ENCODE peak calls at places on chromosomes 7 and 10, in six cellular contexts. One of them, this sample, is unnamed.
A peak's percentile ranks its signal among the peaks of the same experiment; 100 is the strongest.

GRCh38 chr7:73470208-73470607 is 36.6 kb downstream of the FZD9 start:
- DNase-seq in astrocyte: no peak
- DNase-seq in upper lobe of right lung: no peak
- DNase-seq in DND-41: no peak
- DNase-seq in SK-N-SH: no peak
- DNase-seq in breast epithelium: no peak
- DNase-seq in this sample: no peak

GRCh38 chr7:81672872-81673271 is 97.0 kb downstream of the HGF start:
- DNase-seq in upper lobe of right lung: no peak
- DNase-seq in DND-41: no peak
- DNase-seq in astrocyte: no peak
- DNase-seq in breast epithelium: no peak
- DNase-seq in SK-N-SH: no peak
- DNase-seq in this sample: no peak

GRCh38 chr7:28381466-28381865 is 30.9 kb upstream of the CREB5 start:
- DNase-seq in SK-N-SH: no peak
- DNase-seq in upper lobe of right lung: no peak
- DNase-seq in astrocyte: peak; percentile 35
- DNase-seq in breast epithelium: no peak
- DNase-seq in DND-41: no peak
- DNase-seq in this sample: no peak

GRCh38 chr7:138433583-138434437 is 26.2 kb upstream of the TRIM24 start:
- DNase-seq in DND-41: no peak
- DNase-seq in SK-N-SH: no peak
- DNase-seq in upper lobe of right lung: no peak
- DNase-seq in breast epithelium: no peak
- DNase-seq in astrocyte: no peak
- DNase-seq in this sample: no peak

GRCh38 chr7:48183370-48183743 is 12.1 kb downstream of the ABCA13 start:
- DNase-seq in astrocyte: peak; percentile 45
- DNase-seq in breast epithelium: no peak
- DNase-seq in SK-N-SH: no peak
- DNase-seq in upper lobe of right lung: no peak
- DNase-seq in DND-41: no peak
- DNase-seq in this sample: no peak

GRCh38 chr10:103814626-103815370 is 40.6 kb downstream of the SH3PXD2A start:
- DNase-seq in astrocyte: no peak
- DNase-seq in upper lobe of right lung: peak; percentile 6
- DNase-seq in SK-N-SH: no peak
- DNase-seq in DND-41: no peak
- DNase-seq in breast epithelium: no peak
- DNase-seq in this sample: no peak

GRCh38 chr7:69670701-69671100 is 72.4 kb downstream of the AUTS2 start:
- DNase-seq in breast epithelium: no peak
- DNase-seq in astrocyte: peak; percentile 83
- DNase-seq in DND-41: no peak
- DNase-seq in upper lobe of right lung: no peak
- DNase-seq in SK-N-SH: no peak
- DNase-seq in this sample: no peak

GRCh38 chr7:18906901-18907300 is 210.5 kb downstream of the TWIST1 start:
- DNase-seq in astrocyte: no peak
- DNase-seq in upper lobe of right lung: no peak
- DNase-seq in SK-N-SH: no peak
- DNase-seq in DND-41: no peak
- DNase-seq in breast epithelium: no peak
- DNase-seq in this sample: no peak

GRCh38 chr7:7220821-7221220 is 38.5 kb downstream of the C1GALT1 start:
- DNase-seq in breast epithelium: no peak
- DNase-seq in upper lobe of right lung: no peak
- DNase-seq in SK-N-SH: no peak
- DNase-seq in DND-41: no peak
- DNase-seq in astrocyte: no peak
- DNase-seq in this sample: no peak

GRCh38 chr10:63718006-63718405 is 196.8 kb downstream of the REEP3 start:
- DNase-seq in astrocyte: no peak
- DNase-seq in DND-41: no peak
- DNase-seq in breast epithelium: no peak
- DNase-seq in upper lobe of right lung: no peak
- DNase-seq in SK-N-SH: no peak
- DNase-seq in this sample: no peak

GRCh38 chr7:109387530-109387929 is 817.9 kb downstream of the DNAJB9 start:
- DNase-seq in astrocyte: no peak
- DNase-seq in DND-41: no peak
- DNase-seq in breast epithelium: no peak
- DNase-seq in upper lobe of right lung: peak; percentile 49
- DNase-seq in SK-N-SH: peak; percentile 7
- DNase-seq in this sample: no peak

GRCh38 chr10:5551531-5552375 is 27.0 kb downstream of the CALML3 start:
- DNase-seq in breast epithelium: peak; percentile 57
- DNase-seq in DND-41: no peak
- DNase-seq in upper lobe of right lung: peak; percentile 66
- DNase-seq in astrocyte: peak; percentile 72
- DNase-seq in SK-N-SH: no peak
- DNase-seq in this sample: peak; percentile 65

GRCh38 chr10:47438857-47439474 is 44.9 kb downstream of the ANXA8 start:
- DNase-seq in astrocyte: peak; percentile 62
- DNase-seq in SK-N-SH: peak; percentile 37
- DNase-seq in upper lobe of right lung: peak; percentile 45
- DNase-seq in DND-41: no peak
- DNase-seq in breast epithelium: peak; percentile 57
- DNase-seq in this sample: peak; percentile 52

GRCh38 chr7:40506158-40506557 is 371.4 kb downstream of the SUGCT start:
- DNase-seq in DND-41: no peak
- DNase-seq in breast epithelium: no peak
- DNase-seq in upper lobe of right lung: no peak
- DNase-seq in SK-N-SH: peak; percentile 28
- DNase-seq in astrocyte: no peak
- DNase-seq in this sample: no peak

GRCh38 chr7:144027974-144028373 is 20.8 kb upstream of the OR2A5 start:
- DNase-seq in astrocyte: no peak
- DNase-seq in breast epithelium: no peak
- DNase-seq in upper lobe of right lung: no peak
- DNase-seq in DND-41: no peak
- DNase-seq in SK-N-SH: no peak
- DNase-seq in this sample: no peak

GRCh38 chr10:95397747-95398146 is 106.9 kb upstream of the PDLIM1 start:
- DNase-seq in breast epithelium: no peak
- DNase-seq in upper lobe of right lung: no peak
- DNase-seq in SK-N-SH: no peak
- DNase-seq in astrocyte: no peak
- DNase-seq in DND-41: no peak
- DNase-seq in this sample: no peak

GRCh38 chr10:91642831-91643692 is 10.2 kb upstream of the PPP1R3C start:
- DNase-seq in SK-N-SH: no peak
- DNase-seq in breast epithelium: no peak
- DNase-seq in DND-41: no peak
- DNase-seq in astrocyte: peak; percentile 35
- DNase-seq in upper lobe of right lung: no peak
- DNase-seq in this sample: no peak

GRCh38 chr7:45187089-45187945 is 29.7 kb downstream of the RAMP3 start:
- DNase-seq in upper lobe of right lung: peak; percentile 13
- DNase-seq in breast epithelium: peak; percentile 19
- DNase-seq in SK-N-SH: no peak
- DNase-seq in DND-41: no peak
- DNase-seq in astrocyte: no peak
- DNase-seq in this sample: peak; percentile 34

GRCh38 chr10:86688398-86688921 is 20.1 kb downstream of the LDB3 start:
- DNase-seq in upper lobe of right lung: no peak
- DNase-seq in breast epithelium: no peak
- DNase-seq in DND-41: peak; percentile 61
- DNase-seq in astrocyte: peak; percentile 43
- DNase-seq in SK-N-SH: peak; percentile 82
- DNase-seq in this sample: peak; percentile 71

GRCh38 chr10:21976280-21976679 is 27.2 kb downstream of the DNAJC1 start:
- DNase-seq in SK-N-SH: no peak
- DNase-seq in breast epithelium: no peak
- DNase-seq in upper lobe of right lung: no peak
- DNase-seq in astrocyte: no peak
- DNase-seq in DND-41: no peak
- DNase-seq in this sample: no peak

GRCh38 chr10:21969326-21970287 is 33.9 kb downstream of the DNAJC1 start:
- DNase-seq in SK-N-SH: no peak
- DNase-seq in breast epithelium: no peak
- DNase-seq in astrocyte: peak; percentile 37
- DNase-seq in DND-41: no peak
- DNase-seq in upper lobe of right lung: no peak
- DNase-seq in this sample: no peak

GRCh38 chr10:21976739-21977138 is 26.8 kb downstream of the DNAJC1 start:
- DNase-seq in DND-41: no peak
- DNase-seq in astrocyte: no peak
- DNase-seq in breast epithelium: no peak
- DNase-seq in SK-N-SH: no peak
- DNase-seq in upper lobe of right lung: no peak
- DNase-seq in this sample: no peak

GRCh38 chr10:21975378-21975990 is 28.0 kb downstream of the DNAJC1 start:
- DNase-seq in SK-N-SH: peak; percentile 31
- DNase-seq in DND-41: no peak
- DNase-seq in astrocyte: no peak
- DNase-seq in breast epithelium: no peak
- DNase-seq in upper lobe of right lung: no peak
- DNase-seq in this sample: no peak

DNA sequence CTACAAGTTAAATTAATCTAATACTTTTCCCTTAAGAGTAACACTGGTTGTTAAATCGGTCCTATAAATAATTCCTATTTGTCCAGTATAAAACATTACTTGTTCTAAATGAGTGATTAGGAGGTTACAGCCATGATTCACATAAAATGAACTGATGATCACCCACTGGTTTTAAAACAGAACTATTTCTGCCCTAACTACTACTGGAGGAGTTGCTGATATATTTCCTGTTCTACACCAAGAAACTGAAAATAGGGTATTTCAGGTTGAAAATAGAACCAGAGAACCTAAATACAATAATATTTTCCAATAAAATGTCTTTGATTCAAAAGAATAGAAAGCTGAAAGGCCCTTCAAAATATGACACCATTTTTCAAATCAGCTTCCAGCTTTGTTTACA is 30.9 kb downstream of the DNAJC1 start:
- DNase-seq in breast epithelium: no peak
- DNase-seq in DND-41: no peak
- DNase-seq in astrocyte: no peak
- DNase-seq in SK-N-SH: no peak
- DNase-seq in upper lobe of right lung: no peak
- DNase-seq in this sample: no peak
- H3K4me1 ChIP-seq in breast epithelium: no peaks in the 10 kb centered on the region
- H3K4me1 ChIP-seq in DND-41: no peaks in the 10 kb centered on the region
- H3K4me1 ChIP-seq in astrocyte: no peaks in the 10 kb centered on the region
- H3K4me1 ChIP-seq in SK-N-SH: peaks cover 9% of the 10 kb centered on the region
- H3K4me1 ChIP-seq in upper lobe of right lung: peaks cover 16% of the 10 kb centered on the region
- H3K4me1 ChIP-seq in this sample: no peaks in the 10 kb centered on the region

GRCh38 chr10:482848-483247 is 206.6 kb downstream of the DIP2C start:
- DNase-seq in astrocyte: no peak
- DNase-seq in SK-N-SH: no peak
- DNase-seq in upper lobe of right lung: peak; percentile 30
- DNase-seq in DND-41: no peak
- DNase-seq in breast epithelium: no peak
- DNase-seq in this sample: no peak
- H3K27ac ChIP-seq in astrocyte: no peak overlapping the region
- H3K27ac ChIP-seq in SK-N-SH: no peak overlapping the region
- H3K27ac ChIP-seq in upper lobe of right lung: no peak overlapping the region
- H3K27ac ChIP-seq in DND-41: no peak overlapping the region
- H3K27ac ChIP-seq in breast epithelium: no peak overlapping the region
- H3K27ac ChIP-seq in this sample: no peak overlapping the region

DNA sequence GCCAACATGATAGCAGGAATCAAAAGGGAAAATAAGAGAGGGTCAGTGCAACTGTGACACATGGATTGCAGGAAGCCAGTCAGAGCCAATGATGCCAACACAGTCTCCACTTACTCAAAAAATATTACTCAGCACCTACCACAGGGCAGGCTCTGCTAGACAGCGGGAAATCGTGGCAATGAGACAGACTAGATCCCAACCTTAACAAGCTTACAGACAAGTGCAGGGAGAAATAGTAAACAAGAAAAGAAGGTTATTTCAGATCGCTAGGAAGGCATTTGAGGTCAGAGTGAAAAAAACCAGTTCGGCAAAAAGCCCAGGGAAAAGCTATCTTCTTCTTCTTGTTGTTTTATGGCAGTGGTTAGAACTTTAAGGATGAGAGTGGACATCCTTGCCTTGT is 45.2 kb upstream of the NPFFR1 start:
- DNase-seq in DND-41: no peak
- DNase-seq in astrocyte: peak; percentile 13
- DNase-seq in breast epithelium: no peak
- DNase-seq in upper lobe of right lung: no peak
- DNase-seq in SK-N-SH: no peak
- DNase-seq in this sample: no peak
- H3K4me1 ChIP-seq in DND-41: peaks cover 3% of the 10 kb centered on the region
- H3K4me1 ChIP-seq in astrocyte: peaks cover 12% of the 10 kb centered on the region
- H3K4me1 ChIP-seq in breast epithelium: peaks cover 4% of the 10 kb centered on the region
- H3K4me1 ChIP-seq in upper lobe of right lung: peaks cover 17% of the 10 kb centered on the region
- H3K4me1 ChIP-seq in SK-N-SH: peaks cover 42% of the 10 kb centered on the region
- H3K4me1 ChIP-seq in this sample: peaks cover 9% of the 10 kb centered on the region

GRCh38 chr10:101682172-101682825 is 12.7 kb downstream of the FBXW4 start:
- DNase-seq in astrocyte: no peak
- DNase-seq in upper lobe of right lung: no peak
- DNase-seq in breast epithelium: no peak
- DNase-seq in DND-41: no peak
- DNase-seq in SK-N-SH: no peak
- DNase-seq in this sample: no peak
- H3K27ac ChIP-seq in astrocyte: no peak overlapping the region
- H3K27ac ChIP-seq in upper lobe of right lung: no peak overlapping the region
- H3K27ac ChIP-seq in breast epithelium: peak overlapping the region; percentile 18
- H3K27ac ChIP-seq in DND-41: peak overlapping the region; percentile 60
- H3K27ac ChIP-seq in SK-N-SH: no peak overlapping the region
- H3K27ac ChIP-seq in this sample: no peak overlapping the region

DNA sequence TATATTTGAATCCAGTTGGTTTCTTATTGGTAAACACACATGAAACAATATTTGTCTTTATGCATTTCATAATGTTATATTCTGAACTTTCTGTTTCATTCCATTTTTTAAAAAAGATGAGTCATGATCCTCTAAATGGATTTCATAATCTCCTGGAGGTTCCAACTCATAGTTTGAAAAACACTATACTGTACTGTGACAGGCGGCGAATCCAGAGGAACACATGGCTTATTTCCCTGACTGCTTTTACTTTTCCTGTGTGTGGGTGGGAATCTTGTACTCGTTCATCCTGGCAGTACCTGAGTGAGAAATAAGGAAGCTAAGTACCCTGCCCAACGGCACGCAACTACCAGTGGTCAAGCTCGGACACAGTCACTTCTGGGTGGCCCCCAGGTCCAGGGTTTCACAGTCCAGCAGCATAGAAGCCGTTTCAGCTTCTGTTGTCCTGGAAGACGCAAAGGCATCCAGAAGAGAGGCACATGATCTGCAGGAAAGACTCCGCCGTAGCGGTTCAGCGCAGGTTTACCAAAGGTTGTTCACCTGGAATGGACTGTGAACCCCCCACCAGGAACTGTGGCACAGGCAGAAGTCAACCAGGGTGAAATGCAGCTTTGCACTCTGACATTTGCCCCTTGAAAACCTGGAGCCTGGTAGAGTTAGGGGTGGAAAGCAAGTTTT is 117.7 kb downstream of the CCNY start:
- DNase-seq in breast epithelium: no peak
- DNase-seq in DND-41: no peak
- DNase-seq in astrocyte: peak; percentile 43
- DNase-seq in upper lobe of right lung: no peak
- DNase-seq in SK-N-SH: no peak
- DNase-seq in this sample: no peak
- H3K4me1 ChIP-seq in breast epithelium: no peaks in the 10 kb centered on the region
- H3K4me1 ChIP-seq in DND-41: peaks cover 21% of the 10 kb centered on the region
- H3K4me1 ChIP-seq in astrocyte: peaks cover 24% of the 10 kb centered on the region
- H3K4me1 ChIP-seq in upper lobe of right lung: peaks cover 56% of the 10 kb centered on the region
- H3K4me1 ChIP-seq in SK-N-SH: peaks cover 22% of the 10 kb centered on the region
- H3K4me1 ChIP-seq in this sample: peaks cover 21% of the 10 kb centered on the region

This sample was measured in kidney.